ENCODE peak calls at places on chromosome 21, in four cellular contexts. E is IMR-90, Y is mesendoderm, G is H9. C is an unnamed sample.

GRCh38 chr21:35703704-35704103 is 356.6 kb downstream of the SETD4 start:
- DNase-seq in E (no peak), Y (no peak), G (no peak), C (no peak)

GRCh38 chr21:35070436-35070835 is 21.3 kb upstream of the RUNX1 start:
- DNase-seq in E (no peak), Y (no peak), G (no peak), C (no peak)

GRCh38 chr21:38651570-38651969 is 153.3 kb upstream of the ERG start:
- DNase-seq in E (no peak), Y (no peak), G (no peak), C (no peak)

GRCh38 chr21:25708467-25709065 is 26.1 kb downstream of the ATP5PF start:
- DNase-seq in E (peak), Y (peak), G (no peak), C (no peak)

GRCh38 chr21:36437745-36438128 is 42.2 kb downstream of the CLDN14 start:
- DNase-seq in E (peak), Y (no peak), G (no peak), C (no peak)

GRCh38 chr21:28624626-28625025 is 368.1 kb downstream of the LTN1 start:
- DNase-seq in E (no peak), Y (no peak), G (no peak), C (no peak)

GRCh38 chr21:37682908-37683307 is 233.3 kb downstream of the KCNJ6 start:
- DNase-seq in E (no peak), Y (no peak), G (no peak), C (no peak)

GRCh38 chr21:25638634-25639166 is 358 bp upstream of the JAM2 start:
- DNase-seq in E (peak), Y (no peak), G (no peak), C (no peak)

GRCh38 chr21:36369064-36369685 is 16.0 kb upstream of the CHAF1B start:
- DNase-seq in E (no peak), Y (no peak), G (no peak), C (no peak)

GRCh38 chr21:25885405-25885804 is 150.6 kb downstream of the GABPA start:
- DNase-seq in E (no peak), Y (no peak), G (no peak), C (no peak)

GRCh38 chr21:15293251-15293650 is 228.5 kb upstream of the NRIP1 start:
- DNase-seq in E (peak), Y (peak), G (no peak), C (no peak)

GRCh38 chr21:26833460-26833939 is 11.7 kb downstream of the ADAMTS1 start:
- DNase-seq in E (no peak), Y (no peak), G (no peak), C (no peak)

GRCh38 chr21:15732996-15733329 is 3.2 kb downstream of the USP25 start:
- DNase-seq in E (no peak), Y (no peak), G (no peak), C (no peak)

GRCh38 chr21:16873581-16873980 is 639.3 kb upstream of the CXADR start:
- DNase-seq in E (no peak), Y (no peak), G (no peak), C (no peak)

GRCh38 chr21:16879479-16879878 is 633.4 kb upstream of the CXADR start:
- DNase-seq in E (no peak), Y (no peak), G (no peak), C (no peak)
- H3K23ac ChIP-seq in E (no peak), Y (no peak), G (no peak), C (no peak)

DNA sequence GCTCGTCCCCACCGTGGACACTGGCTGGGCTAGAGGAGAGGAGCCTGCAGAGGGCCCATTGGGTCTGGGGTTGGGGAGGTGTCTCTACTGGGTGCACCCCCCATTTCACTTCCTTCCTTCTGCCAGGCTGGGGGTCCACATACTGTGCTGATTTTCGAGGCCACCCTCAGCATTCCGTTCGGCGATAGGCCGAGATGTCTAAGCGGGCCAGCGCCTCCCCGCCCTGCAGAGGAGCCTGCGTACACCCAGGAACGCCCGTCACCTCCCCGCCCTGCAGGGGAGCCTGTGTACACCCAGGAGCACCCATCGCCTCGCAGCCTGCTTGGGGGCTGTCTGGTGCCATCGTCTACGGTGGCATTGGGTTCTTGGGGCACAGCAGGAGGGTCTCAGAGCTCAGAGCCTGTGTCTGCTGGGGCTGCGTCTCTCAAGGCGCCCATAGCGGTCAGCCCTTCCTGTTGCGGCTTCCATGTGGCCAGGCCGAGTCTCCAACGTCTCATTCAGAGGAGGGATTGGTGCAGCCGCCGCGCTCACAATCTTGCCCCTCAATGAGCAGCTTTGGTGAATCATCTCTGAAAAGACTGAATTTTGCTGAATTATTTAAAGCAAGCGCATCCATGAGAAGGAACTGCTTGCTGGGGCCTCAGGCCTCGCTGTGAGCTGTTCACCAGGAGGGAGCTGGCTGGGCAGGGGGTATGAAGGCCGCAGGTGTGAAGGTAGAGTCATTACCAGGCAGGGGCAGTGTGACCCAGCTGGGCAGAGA is 30.7 kb upstream of the AGPAT3 start:
- DNase-seq in E (no peak), Y (no peak), G (no peak), C (no peak)
- H3K56ac ChIP-seq in E (no peak), Y (no peak), G (no peak), C (no peak)

GRCh38 chr21:43366656-43367055 is 60.3 kb downstream of the SIK1 start:
- DNase-seq in E (no peak), Y (no peak), G (no peak), C (no peak)
- H3K23ac ChIP-seq in E (no peak), Y (no peak), G (no peak), C (no peak)

GRCh38 chr21:24456358-24456757 is 1150.9 kb downstream of the MRPL39 start:
- DNase-seq in E (no peak), Y (no peak), G (no peak), C (no peak)
- H3K56ac ChIP-seq in E (no peak), Y (no peak), G (no peak), C (no peak)

DNA sequence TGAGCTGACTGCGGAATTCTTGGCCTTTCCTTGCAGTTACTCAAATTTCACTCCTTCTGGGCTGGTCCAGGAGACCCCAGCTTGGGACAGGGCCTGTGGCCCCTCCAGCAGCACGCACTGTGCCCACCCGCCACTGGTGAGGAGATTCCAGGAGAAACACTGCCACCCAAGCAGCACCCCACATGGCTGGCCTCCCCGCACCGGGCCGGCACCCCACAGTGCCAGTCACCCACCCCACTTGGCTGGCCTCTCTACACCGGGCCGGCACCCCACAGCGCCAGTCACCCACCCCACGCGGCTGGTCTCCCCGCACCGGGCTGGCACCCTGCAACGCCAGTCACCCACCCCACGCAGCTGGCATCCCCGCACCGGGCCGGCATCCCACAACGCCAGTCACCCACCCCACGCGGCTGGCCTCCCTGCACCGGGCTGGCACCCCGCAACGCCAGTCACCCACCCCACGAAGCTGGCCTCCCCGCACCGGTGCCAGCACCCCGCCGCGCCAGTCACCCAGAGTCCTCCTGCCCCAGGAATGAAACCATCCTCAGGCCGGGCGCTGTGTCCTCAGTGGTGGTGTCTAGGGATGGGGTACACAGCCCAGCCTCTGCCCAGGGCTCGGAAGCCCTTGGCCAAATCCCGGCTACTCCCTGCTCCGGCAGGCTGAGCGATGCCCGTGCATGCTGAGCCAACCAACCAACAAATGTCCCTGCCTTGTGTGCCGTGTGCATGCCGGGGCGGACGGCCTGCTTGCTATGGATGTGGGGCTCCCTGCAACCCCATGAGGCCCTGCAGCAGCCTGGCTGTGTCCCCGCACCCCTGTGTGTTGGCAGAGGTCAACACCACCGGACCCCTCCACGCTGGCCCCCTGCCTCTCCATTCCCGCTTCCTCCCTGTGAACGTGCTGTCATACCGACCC is 38.6 kb upstream of the TSPEAR start:
- DNase-seq in E (no peak), Y (no peak), G (no peak), C (no peak)
- H3K23ac ChIP-seq in E (no peak), Y (peak), G (no peak), C (no peak)

GRCh38 chr21:42142141-42142540 is 71.0 kb downstream of the UMODL1 start:
- DNase-seq in E (no peak), Y (no peak), G (no peak), C (no peak)
- H3K56ac ChIP-seq in E (no peak), Y (no peak), G (no peak), C (no peak)

DNA sequence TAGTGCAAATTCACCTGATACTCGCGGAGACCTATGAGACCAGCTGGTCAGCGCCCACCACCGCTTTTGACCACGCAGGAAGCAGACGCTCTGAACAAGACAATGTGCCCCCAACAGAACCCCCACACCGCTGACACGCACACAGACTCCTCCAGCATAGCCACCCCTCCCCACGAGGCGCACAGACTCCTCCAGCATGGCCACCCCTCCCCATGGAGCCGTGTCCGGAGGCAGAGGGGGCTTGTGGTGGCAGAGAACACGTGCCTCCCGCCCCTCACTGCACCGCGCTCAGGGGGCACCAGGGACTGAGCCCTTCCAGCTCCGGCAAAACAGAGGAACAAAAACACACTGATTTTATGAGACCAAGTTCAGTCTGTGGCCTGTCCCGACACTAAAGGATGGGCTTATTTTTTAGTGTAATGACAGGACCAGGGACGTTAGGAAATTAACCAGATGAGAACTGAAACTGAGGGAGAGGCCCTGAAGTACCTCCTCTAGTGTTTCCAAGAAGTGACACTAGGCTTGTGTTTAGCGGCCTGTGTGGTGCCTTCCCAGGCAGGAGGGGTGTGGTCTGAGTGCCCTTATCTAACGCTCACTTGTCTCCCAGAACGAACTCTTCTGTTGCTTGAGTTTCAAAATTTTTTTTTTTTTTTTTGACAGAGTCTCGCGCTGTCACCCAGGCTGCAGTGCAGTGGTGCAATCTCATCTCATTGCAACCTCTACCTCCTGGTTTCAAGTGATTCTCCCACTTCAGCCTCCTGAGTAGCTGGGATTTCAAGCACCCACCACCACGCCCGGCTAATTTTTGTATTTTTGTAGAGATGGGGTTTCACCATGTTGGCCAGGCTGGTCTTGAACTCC is 10.0 kb upstream of the AGPAT3 start:
- DNase-seq in E (no peak), Y (no peak), G (no peak), C (no peak)
- H3K23ac ChIP-seq in E (no peak), Y (peak), G (no peak), C (no peak)

GRCh38 chr21:33268736-33269441 is 2.7 kb downstream of the IL10RB start:
- DNase-seq in E (no peak), Y (no peak), G (no peak), C (no peak)
- H3K56ac ChIP-seq in E (no peak), Y (no peak), G (no peak), C (no peak)